ENCODE peak calls at places on chromosome 2, in six cellular contexts. O is hepatocyte; N is iPS DF 6.9; Z is CD8-positive, alpha-beta memory T cell; M is neural progenitor cell; I is effector memory CD4-positive, alpha-beta T cell. J is an unnamed sample.

GRCh38 chr2:117771969-117772630 is 42.4 kb upstream of the DDX18 start:
- DNase-seq in Z (no peak), I (no peak), M (peak; percentile 45), O (peak; percentile 63), N (no peak), J (peak; percentile 16)

GRCh38 chr2:176280156-176280555 is 10.9 kb downstream of the MTX2 start:
- DNase-seq in Z (no peak), I (no peak), O (no peak), M (no peak), N (no peak), J (no peak)

GRCh38 chr2:20485612-20485926 is 38.7 kb downstream of the RHOB start:
- DNase-seq in Z (no peak), N (no peak), M (no peak), I (no peak), O (no peak), J (no peak)

GRCh38 chr2:9690252-9690651 is 59.5 kb upstream of the YWHAQ start:
- DNase-seq in M (no peak), N (no peak), O (no peak), Z (no peak), I (no peak), J (no peak)

GRCh38 chr2:140177081-140177480 is 1396.9 kb upstream of the NXPH2 start:
- DNase-seq in N (no peak), Z (no peak), I (no peak), M (no peak), O (no peak), J (no peak)

GRCh38 chr2:215896921-215897320 is 116.4 kb downstream of the MREG start:
- DNase-seq in M (no peak), I (no peak), O (no peak), N (no peak), Z (no peak), J (no peak)

GRCh38 chr2:140257692-140258300 is 1477.6 kb upstream of the NXPH2 start:
- DNase-seq in M (no peak), I (no peak), O (no peak), Z (no peak), N (no peak), J (no peak)

GRCh38 chr2:191218292-191218898 is 26.8 kb upstream of the MYO1B start:
- DNase-seq in I (no peak), Z (peak; percentile 56), N (peak; percentile 71), M (peak; percentile 88), O (peak; percentile 78), J (peak; percentile 42)

GRCh38 chr2:144502356-144502755 is 17.6 kb downstream of the ZEB2 start:
- DNase-seq in O (no peak), N (no peak), M (peak; percentile 61), I (no peak), Z (no peak), J (no peak)
- H3K4me1 ChIP-seq in O (no peaks in the 10 kb centered on the region), N (no peaks in the 10 kb centered on the region), M (peaks cover 69% of the 10 kb centered on the region), I (no peaks in the 10 kb centered on the region), Z (peaks cover 25% of the 10 kb centered on the region), J (no peaks in the 10 kb centered on the region)

GRCh38 chr2:71277159-71277498 is 50.2 kb upstream of the PAIP2B start:
- DNase-seq in M (no peak), N (no peak), I (no peak), O (no peak), Z (no peak), J (no peak)

GRCh38 chr2:71276311-71277158 is 49.6 kb upstream of the PAIP2B start:
- DNase-seq in M (peak; percentile 96), N (peak; percentile 88), Z (peak; percentile 76), O (peak; percentile 88), I (peak; percentile 69), J (peak; percentile 76)

GRCh38 chr2:71281950-71282349 is 49.6 kb upstream of the ZNF638 start:
- DNase-seq in M (no peak), N (no peak), I (no peak), Z (no peak), O (no peak), J (no peak)

GRCh38 chr2:71275939-71276310 is 49.0 kb upstream of the PAIP2B start:
- DNase-seq in Z (no peak), M (no peak), O (no peak), I (no peak), N (no peak), J (no peak)

GRCh38 chr2:71277536-71278103 is 50.7 kb upstream of the PAIP2B start:
- DNase-seq in N (no peak), I (no peak), O (peak; percentile 35), M (peak; percentile 87), Z (no peak), J (peak; percentile 5)
- H3K4me3 ChIP-seq in N (peak overlapping the region; percentile 38), I (no peak overlapping the region), O (peak overlapping the region; percentile 52), M (peak overlapping the region; percentile 51), Z (no peak overlapping the region), J (no peak overlapping the region)

GRCh38 chr2:241091201-241091600 is 10.9 kb downstream of the MTERF4 start:
- DNase-seq in M (no peak), Z (no peak), N (no peak), O (no peak), I (no peak), J (no peak)
- H3K36me3 ChIP-seq in M (peaks cover 7% of the 10 kb centered on the region), Z (peaks cover 55% of the 10 kb centered on the region), N (peaks cover 21% of the 10 kb centered on the region), O (peaks cover 6% of the 10 kb centered on the region), I (peaks cover 83% of the 10 kb centered on the region), J (peaks cover 31% of the 10 kb centered on the region)

DNA sequence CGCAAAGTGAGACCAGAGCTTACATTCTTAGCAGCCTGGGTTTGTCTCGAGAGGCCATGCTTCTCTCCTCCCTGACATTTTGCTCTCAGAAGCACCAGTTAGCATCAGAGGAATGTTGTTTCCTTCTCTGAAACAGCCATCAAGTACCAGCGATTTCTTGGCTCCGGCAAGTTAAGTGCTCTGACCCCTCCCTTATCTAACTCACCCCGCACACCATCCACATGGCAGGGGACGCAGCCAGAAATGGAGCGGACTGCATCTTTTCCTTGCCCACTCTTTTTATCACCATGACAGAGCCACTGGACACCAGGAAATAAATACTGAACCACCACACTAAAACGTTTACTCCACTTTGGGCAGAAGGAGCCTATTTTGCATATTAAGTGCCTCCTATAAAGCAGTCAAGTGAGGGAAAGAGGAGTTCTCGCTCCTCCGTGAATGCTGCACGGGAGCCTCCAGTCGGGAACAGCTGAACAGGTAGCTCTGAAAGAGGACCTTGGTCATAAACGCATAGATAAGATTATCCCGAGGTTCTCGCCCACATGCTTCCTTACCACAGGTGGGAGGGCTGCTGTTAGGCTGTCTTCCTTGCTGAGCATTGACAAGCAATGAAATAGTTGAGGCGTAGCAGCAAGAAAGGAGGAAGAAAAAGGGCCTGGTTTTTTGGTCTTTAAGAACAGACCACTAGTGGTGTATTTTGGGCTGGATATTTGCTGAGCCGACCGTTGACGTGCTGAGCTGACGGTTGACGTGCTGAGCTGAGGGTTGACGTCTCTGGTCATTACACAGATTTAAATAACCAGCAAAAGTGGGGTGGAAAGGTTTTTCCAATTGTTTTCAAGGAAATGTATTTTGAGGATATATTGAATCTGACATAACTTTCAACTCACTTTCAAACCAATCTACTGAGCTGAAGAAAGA is 71.4 kb upstream of the ITGB6 start:
- DNase-seq in N (no peak), O (peak; percentile 69), Z (no peak), I (no peak), M (peak; percentile 16), J (peak; percentile 80)
- H3K4me1 ChIP-seq in N (peaks cover 8% of the 10 kb centered on the region), O (peaks cover 26% of the 10 kb centered on the region), Z (peaks cover 11% of the 10 kb centered on the region), I (peaks cover 13% of the 10 kb centered on the region), M (peaks cover 16% of the 10 kb centered on the region), J (no peaks in the 10 kb centered on the region)

DNA sequence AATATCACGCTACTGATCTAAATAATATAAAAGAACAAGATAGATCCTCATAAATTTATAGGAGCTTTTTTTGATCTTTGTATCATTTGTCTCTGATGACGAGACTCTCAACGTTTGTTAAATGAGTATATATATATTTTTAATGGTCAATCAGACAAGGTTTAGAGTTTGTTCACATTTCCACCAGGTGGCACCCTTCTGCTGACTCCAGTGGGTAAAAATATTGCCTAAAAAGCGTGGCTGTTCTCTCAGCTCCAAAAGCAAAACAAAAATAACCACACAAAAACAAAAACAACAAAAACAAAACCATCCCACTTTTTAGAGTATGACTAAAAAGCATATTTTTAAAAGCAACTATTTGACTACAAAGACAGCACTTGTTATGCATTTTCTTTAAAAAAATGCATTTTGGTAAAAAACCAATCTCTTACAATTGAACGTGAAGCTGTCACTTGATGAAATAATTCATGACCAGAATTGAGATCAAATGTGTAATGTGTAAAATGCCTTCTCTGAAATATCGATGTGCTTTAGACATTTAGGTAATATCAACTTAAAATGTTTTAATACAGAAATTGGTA is 723.2 kb downstream of the DPP10 start:
- DNase-seq in M (peak; percentile 61), Z (no peak), N (peak; percentile 7), O (peak; percentile 68), I (no peak), J (peak; percentile 43)
- H3K4me3 ChIP-seq in M (no peak overlapping the region), Z (no peak overlapping the region), N (no peak overlapping the region), O (no peak overlapping the region), I (no peak overlapping the region), J (no peak overlapping the region)

GRCh38 chr2:48364100-48364499 is 165.9 kb upstream of the STON1 start:
- DNase-seq in Z (no peak), M (no peak), O (no peak), I (no peak), N (no peak), J (peak; percentile 64)
- H3K36me3 ChIP-seq in Z (no peaks in the 10 kb centered on the region), M (no peaks in the 10 kb centered on the region), O (no peaks in the 10 kb centered on the region), I (peaks cover 27% of the 10 kb centered on the region), N (no peaks in the 10 kb centered on the region), J (peaks cover 2% of the 10 kb centered on the region)

DNA sequence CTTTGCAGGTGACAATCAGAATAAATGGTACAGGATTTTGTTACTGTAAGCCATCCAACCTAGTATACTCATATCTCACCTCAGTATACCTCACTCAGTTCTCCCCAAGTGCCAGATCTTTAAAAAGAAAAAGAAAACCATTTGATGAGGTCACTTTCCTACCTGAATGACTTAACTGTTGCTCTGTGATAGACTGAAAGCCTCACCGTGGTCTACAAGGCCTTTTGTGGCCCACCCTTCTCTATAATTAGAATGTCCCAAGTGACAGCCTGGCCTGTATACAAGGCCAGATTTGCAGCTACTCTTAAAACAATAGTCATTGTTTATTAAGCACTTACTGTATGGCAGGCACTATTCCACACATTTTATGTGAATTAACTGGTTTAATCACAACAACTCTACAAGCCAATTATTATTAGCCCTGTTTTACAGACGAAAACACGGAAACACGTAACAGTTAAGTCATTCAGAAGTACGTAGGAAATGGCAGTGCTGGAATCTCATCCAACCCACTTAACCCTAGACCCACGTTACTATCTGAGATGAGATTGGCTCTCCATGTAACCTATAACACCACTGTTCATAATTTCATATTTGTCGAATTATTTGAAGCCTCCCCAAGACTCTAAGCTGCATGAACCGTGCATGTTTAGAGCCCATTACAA is 28.3 kb downstream of the PKP4 start:
- DNase-seq in Z (no peak), I (no peak), N (no peak), M (no peak), O (no peak), J (no peak)
- H3K4me1 ChIP-seq in Z (no peaks in the 10 kb centered on the region), I (no peaks in the 10 kb centered on the region), N (no peaks in the 10 kb centered on the region), M (peaks cover 27% of the 10 kb centered on the region), O (no peaks in the 10 kb centered on the region), J (no peaks in the 10 kb centered on the region)

GRCh38 chr2:55180374-55180773 is 51.7 kb downstream of the CLHC1 start:
- DNase-seq in N (no peak), I (no peak), Z (no peak), M (no peak), O (no peak), J (no peak)
- H3K4me3 ChIP-seq in N (no peak overlapping the region), I (no peak overlapping the region), Z (no peak overlapping the region), M (no peak overlapping the region), O (no peak overlapping the region), J (no peak overlapping the region)